ENCODE peak calls at places on chromosomes 11 and 22, in seven cellular contexts. T is fibroblast of mammary gland; S is mesendoderm; G is EH; U is pons; M is activated T-helper 1 cell treated with anti-CD3 and anti-CD28 coated beads, Interleukin-12 subunit alpha, Interleukin-12 subunit beta, Interleukin-2, Interleukin-4 antibody, amounts not matched to agents 30 ng/mL and 10 ng/mL and 1 ng/mL, durations not matched to agents 14 hours and 24 hours and 36 hours; H is effector CD4-positive, alpha-beta T cell. W is an unnamed sample.
A peak's percentile ranks its signal among the peaks of the same experiment; 100 is the strongest.

GRCh38 chr11:46537851-46538295 is 56.0 kb downstream of the AMBRA1 start:
- DNase-seq in T (peak; percentile 74), S (peak; percentile 96), G (peak; percentile 79), U (peak; percentile 84), M (peak; percentile 47), H (peak; percentile 36), W (peak; percentile 76)

GRCh38 chr22:49961601-49962011 is 1.0 kb downstream of the PIM3 start:
- DNase-seq in T (no peak), S (no peak), G (peak; percentile 21), U (no peak), M (no peak), H (no peak), W (no peak)

GRCh38 chr11:45411221-45411946 is 125.2 kb upstream of the SYT13 start:
- DNase-seq in T (peak; percentile 47), S (peak; percentile 82), G (peak; percentile 49), U (no peak), M (no peak), H (no peak), W (no peak)

GRCh38 chr22:44582016-44582415 is 84.0 kb upstream of the RTL6 start:
- DNase-seq in T (no peak), S (no peak), G (no peak), U (no peak), M (no peak), H (no peak), W (no peak)

GRCh38 chr22:37526376-37526775 is 7.2 kb upstream of the CARD10 start:
- DNase-seq in T (peak; percentile 77), S (no peak), G (peak; percentile 31), U (no peak), M (no peak), H (no peak), W (no peak)

GRCh38 chr11:73177380-73178091 is 35.4 kb upstream of the FCHSD2 start:
- DNase-seq in T (no peak), S (no peak), G (peak; percentile 44), U (peak; percentile 15), M (no peak), H (no peak), W (no peak)

GRCh38 chr11:1549355-1550330 is 22.4 kb downstream of the DUSP8 start:
- DNase-seq in T (no peak), S (no peak), G (no peak), U (peak; percentile 73), M (no peak), H (no peak), W (no peak)

GRCh38 chr22:32926600-32926999 is 125.1 kb downstream of the TIMP3 start:
- DNase-seq in T (peak; percentile 43), S (peak; percentile 60), G (peak; percentile 37), U (no peak), M (no peak), H (no peak), W (no peak)

GRCh38 chr11:47980907-47981621 is 705 bp downstream of the PTPRJ start:
- DNase-seq in T (no peak), S (peak; percentile 74), G (peak; percentile 62), U (no peak), M (no peak), H (no peak), W (no peak)

GRCh38 chr11:121119444-121119843 is 18.4 kb downstream of the TECTA start:
- DNase-seq in T (no peak), S (no peak), G (no peak), U (no peak), M (no peak), H (no peak), W (no peak)

GRCh38 chr11:15893080-15893492 is 463.3 kb downstream of the SOX6 start:
- DNase-seq in T (peak; percentile 3), S (no peak), G (peak; percentile 97), U (no peak), M (no peak), H (no peak), W (peak; percentile 26)

GRCh38 chr22:30858976-30859713 is 109.4 kb downstream of the MORC2 start:
- DNase-seq in T (no peak), S (no peak), G (no peak), U (no peak), M (no peak), H (no peak), W (no peak)

GRCh38 chr11:12330491-12331231 is 46.7 kb upstream of the PARVA start:
- DNase-seq in T (no peak), S (peak; percentile 36), G (peak; percentile 6), U (peak; percentile 97), M (no peak), H (no peak), W (peak; percentile 72)

GRCh38 chr11:27625347-27625912 is 74.8 kb downstream of the BDNF start:
- DNase-seq in T (no peak), S (no peak), G (no peak), U (no peak), M (no peak), H (no peak), W (no peak)

GRCh38 chr11:61627831-61628753 is 47.2 kb upstream of the SYT7 start:
- DNase-seq in T (peak; percentile 82), S (peak; percentile 80), G (peak; percentile 74), U (peak; percentile 27), M (no peak), H (no peak), W (peak; percentile 16)

GRCh38 chr11:75174348-75174747 is 23.4 kb downstream of the SLCO2B1 start:
- DNase-seq in T (no peak), S (no peak), G (no peak), U (no peak), M (no peak), H (no peak), W (no peak)

GRCh38 chr11:65503923-65504670 is 5.3 kb downstream of the MALAT1 start:
- DNase-seq in T (peak; percentile 55), S (peak; percentile 68), G (peak; percentile 76), U (no peak), M (no peak), H (no peak), W (no peak)

GRCh38 chr11:34354782-34355181 is 3.0 kb downstream of the ABTB2 start:
- DNase-seq in T (peak; percentile 58), S (no peak), G (peak; percentile 19), U (no peak), M (no peak), H (no peak), W (no peak)

GRCh38 chr22:31241936-31242335 is 29.8 kb downstream of the LIMK2 start:
- DNase-seq in T (peak; percentile 25), S (peak; percentile 63), G (peak; percentile 83), U (no peak), M (no peak), H (no peak), W (no peak)

GRCh38 chr11:88552377-88553029 is 215.0 kb upstream of the CTSC start:
- DNase-seq in T (peak; percentile 69), S (peak; percentile 77), G (peak; percentile 61), U (no peak), M (peak; percentile 37), H (peak; percentile 29), W (no peak)

GRCh38 chr11:20005747-20006146 is 154.5 kb downstream of the DBX1 start:
- DNase-seq in T (no peak), S (no peak), G (no peak), U (no peak), M (no peak), H (no peak), W (no peak)

GRCh38 chr11:125948278-125949051 is 2.6 kb downstream of the VSIG10L2 start:
- DNase-seq in T (no peak), S (no peak), G (no peak), U (no peak), M (no peak), H (no peak), W (no peak)

GRCh38 chr11:86800076-86800955 is at the start of gene PRSS23:
- DNase-seq in T (peak; percentile 31), S (peak; percentile 68), G (peak; percentile 78), U (no peak), M (peak; percentile 40), H (no peak), W (peak; percentile 11)

GRCh38 chr11:75325713-75326438 is 25.6 kb downstream of the ARRB1 start:
- DNase-seq in T (peak; percentile 96), S (peak; percentile 56), G (peak; percentile 89), U (peak; percentile 58), M (no peak), H (no peak), W (no peak)

GRCh38 chr11:35893796-35894475 is 49.9 kb upstream of the LDLRAD3 start:
- DNase-seq in T (peak; percentile 72), S (peak; percentile 13), G (peak; percentile 6), U (no peak), M (no peak), H (no peak), W (no peak)

GRCh38 chr11:29432719-29433325 is 584.0 kb downstream of the KCNA4 start:
- DNase-seq in T (peak; percentile 19), S (peak; percentile 23), G (peak; percentile 26), U (peak; percentile 36), M (no peak), H (no peak), W (no peak)

GRCh38 chr11:561148-562003 is 606 bp downstream of the RASSF7 start:
- DNase-seq in T (no peak), S (peak; percentile 37), G (peak; percentile 68), U (no peak), M (no peak), H (no peak), W (no peak)

GRCh38 chr22:38317237-38317994 is at the start of gene CSNK1E:
- DNase-seq in T (no peak), S (peak; percentile 78), G (peak; percentile 69), U (no peak), M (peak; percentile 74), H (peak; percentile 74), W (no peak)